ENCODE peak calls at places on chromosomes 13 and 19, in four cellular contexts. N is H1, S is K562, J is GM12878. D is an unnamed sample.

GRCh38 chr13:114082849-114083645 is 49.4 kb downstream of the RASA3 start:
- DNase-seq in J (no peak), S (no peak), N (no peak), D (no peak)

GRCh38 chr13:48505597-48506091 is 27.2 kb downstream of the RCBTB2 start:
- DNase-seq in N (no peak), J (peak; percentile 93), S (no peak), D (no peak)

GRCh38 chr19:49658139-49658517 is 7.5 kb downstream of the IRF3 start:
- DNase-seq in N (no peak), S (no peak), J (no peak), D (no peak)

GRCh38 chr13:24002206-24002815 is 105.0 kb upstream of the C1QTNF9B start:
- DNase-seq in J (no peak), N (no peak), S (no peak), D (no peak)

GRCh38 chr19:10112895-10113591 is 1.6 kb downstream of the P2RY11 start:
- DNase-seq in J (no peak), N (no peak), S (peak; percentile 60), D (peak; percentile 75)

GRCh38 chr19:989381-990081 is 5.4 kb downstream of the WDR18 start:
- DNase-seq in J (no peak), N (no peak), S (no peak), D (no peak)

GRCh38 chr13:111462221-111462764 is 141.9 kb downstream of the TEX29 start:
- DNase-seq in N (no peak), J (no peak), S (no peak), D (no peak)

GRCh38 chr13:25132021-25132420 is 36.1 kb downstream of the PABPC3 start:
- DNase-seq in N (no peak), S (no peak), J (no peak), D (no peak)

GRCh38 chr19:42048992-42049391 is 21.0 kb downstream of the GRIK5 start:
- DNase-seq in N (no peak), J (no peak), S (no peak), D (no peak)

GRCh38 chr19:23991170-23991569 is 76.5 kb downstream of the ZNF726 start:
- DNase-seq in N (no peak), S (no peak), J (no peak), D (no peak)

GRCh38 chr19:50258918-50259372 is 55.5 kb downstream of the MYH14 start:
- DNase-seq in N (peak; percentile 36), J (no peak), S (peak; percentile 67), D (peak; percentile 71)

GRCh38 chr13:29832899-29833298 is 17.5 kb downstream of the UBL3 start:
- DNase-seq in J (no peak), S (no peak), N (no peak), D (no peak)

GRCh38 chr19:6720369-6721112 is at the start of gene C3:
- DNase-seq in J (no peak), S (no peak), N (no peak), D (no peak)

GRCh38 chr13:110108348-110109139 is 198.4 kb downstream of the COL4A1 start:
- DNase-seq in N (peak; percentile 50), S (no peak), J (no peak), D (peak; percentile 91)

GRCh38 chr19:15320118-15320517 is 12.2 kb downstream of the BRD4 start:
- DNase-seq in S (no peak), J (no peak), N (no peak), D (no peak)

GRCh38 chr19:33404916-33405315 is 31.4 kb downstream of the CEBPG start:
- DNase-seq in N (no peak), J (no peak), S (no peak), D (no peak)

GRCh38 chr13:23899555-23899954 is 2.3 kb upstream of the C1QTNF9B start:
- DNase-seq in J (no peak), S (no peak), N (no peak), D (peak; percentile 36)

GRCh38 chr13:106656214-106656613 is 88.3 kb upstream of the ARGLU1 start:
- DNase-seq in N (no peak), J (no peak), S (no peak), D (no peak)

GRCh38 chr13:33016414-33017409 is at the start of gene KL:
- DNase-seq in J (no peak), S (no peak), N (no peak), D (peak; percentile 79)

GRCh38 chr19:7450243-7451223 is 38.3 kb downstream of the PEX11G start:
- DNase-seq in S (no peak), J (peak; percentile 49), N (no peak), D (no peak)

GRCh38 chr13:73422973-73423372 is 364.2 kb downstream of the KLF5 start:
- DNase-seq in S (no peak), N (no peak), J (no peak), D (no peak)

GRCh38 chr13:73429691-73430090 is 370.9 kb downstream of the KLF5 start:
- DNase-seq in N (no peak), S (no peak), J (no peak), D (no peak)

GRCh38 chr13:73428706-73429105 is 369.9 kb downstream of the KLF5 start:
- DNase-seq in J (no peak), N (no peak), S (no peak), D (no peak)

GRCh38 chr13:73433893-73434292 is 375.1 kb downstream of the KLF5 start:
- DNase-seq in N (no peak), S (no peak), J (no peak), D (no peak)

GRCh38 chr13:73428137-73428536 is 369.3 kb downstream of the KLF5 start:
- DNase-seq in S (no peak), N (no peak), J (no peak), D (no peak)
- TF ChIP-seq GABPA in S (no peak), N (no peak), J (no peak), D (no peak)

GRCh38 chr19:39209196-39209595 is 5.1 kb upstream of the SYCN start:
- DNase-seq in J (no peak), N (no peak), S (no peak), D (no peak)

GRCh38 chr19:39208175-39208795 is 4.2 kb upstream of the SYCN start:
- DNase-seq in J (no peak), S (no peak), N (no peak), D (no peak)

GRCh38 chr19:39211731-39212376 is 7.8 kb upstream of the SYCN start:
- DNase-seq in N (no peak), J (no peak), S (no peak), D (peak; percentile 13)

GRCh38 chr19:39217094-39217493 is 13.0 kb upstream of the SYCN start:
- DNase-seq in N (no peak), J (no peak), S (no peak), D (no peak)

GRCh38 chr19:39212377-39212742 is 8.3 kb upstream of the SYCN start:
- DNase-seq in J (peak; percentile 2), N (no peak), S (peak; percentile 51), D (peak; percentile 66)
- TF ChIP-seq GABPA in J (no peak), N (no peak), S (no peak), D (no peak)

GRCh38 chr13:61029064-61029463 is 386.6 kb downstream of the PCDH20 start:
- DNase-seq in S (no peak), N (no peak), J (no peak), D (peak; percentile 8)
- TF ChIP-seq GABPA in S (no peak), N (no peak), J (no peak), D (no peak)

DNA sequence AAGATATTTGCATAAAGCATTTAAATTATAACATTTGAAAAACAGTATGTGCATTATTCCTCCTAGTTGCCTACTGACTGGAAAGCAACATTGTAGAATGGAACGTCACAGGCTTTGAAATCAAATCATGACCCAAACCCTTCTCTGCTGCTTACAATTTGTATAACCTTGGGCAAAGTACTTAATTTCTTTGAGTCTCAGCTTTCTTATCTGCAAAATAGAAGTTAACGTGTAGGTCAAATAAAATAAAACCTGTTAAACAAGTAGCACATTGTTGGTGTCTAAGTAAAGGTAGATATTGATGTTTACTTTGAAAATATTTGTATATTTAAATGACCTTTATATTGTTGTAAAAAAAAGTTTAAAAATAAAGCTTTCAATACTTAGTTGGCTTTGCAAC is 9.3 kb upstream of the KLHL1 start:
- DNase-seq in J (no peak), N (no peak), S (no peak), D (no peak)
- TF ChIP-seq GABPA in J (no peak), N (no peak), S (no peak), D (no peak)

DNA sequence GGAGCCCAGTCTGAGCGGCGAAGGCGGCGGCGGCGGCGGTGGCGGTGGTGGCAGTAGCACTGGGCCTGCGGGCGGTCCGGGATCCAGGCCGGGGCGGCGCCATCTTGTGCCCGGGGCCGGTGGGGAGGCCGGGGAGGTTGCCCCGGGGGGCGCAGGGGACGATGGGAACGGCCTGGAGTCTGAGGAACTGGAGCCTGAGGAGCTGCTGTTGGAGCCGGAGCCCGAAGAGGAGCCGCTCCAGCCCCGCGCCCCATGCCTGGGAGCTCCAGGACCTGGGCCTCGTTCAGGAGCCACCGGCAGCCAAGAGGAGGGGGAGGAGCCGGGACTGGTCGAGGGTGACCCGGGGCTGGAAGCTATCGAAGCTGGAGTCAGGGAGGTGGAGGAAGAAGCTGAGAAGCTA is 11.6 kb downstream of the ZNF28 start:
- DNase-seq in N (no peak), S (no peak), J (no peak), D (peak; percentile 12)
- TF ChIP-seq GABPA in N (no peak), S (no peak), J (no peak), D (no peak)

DNA sequence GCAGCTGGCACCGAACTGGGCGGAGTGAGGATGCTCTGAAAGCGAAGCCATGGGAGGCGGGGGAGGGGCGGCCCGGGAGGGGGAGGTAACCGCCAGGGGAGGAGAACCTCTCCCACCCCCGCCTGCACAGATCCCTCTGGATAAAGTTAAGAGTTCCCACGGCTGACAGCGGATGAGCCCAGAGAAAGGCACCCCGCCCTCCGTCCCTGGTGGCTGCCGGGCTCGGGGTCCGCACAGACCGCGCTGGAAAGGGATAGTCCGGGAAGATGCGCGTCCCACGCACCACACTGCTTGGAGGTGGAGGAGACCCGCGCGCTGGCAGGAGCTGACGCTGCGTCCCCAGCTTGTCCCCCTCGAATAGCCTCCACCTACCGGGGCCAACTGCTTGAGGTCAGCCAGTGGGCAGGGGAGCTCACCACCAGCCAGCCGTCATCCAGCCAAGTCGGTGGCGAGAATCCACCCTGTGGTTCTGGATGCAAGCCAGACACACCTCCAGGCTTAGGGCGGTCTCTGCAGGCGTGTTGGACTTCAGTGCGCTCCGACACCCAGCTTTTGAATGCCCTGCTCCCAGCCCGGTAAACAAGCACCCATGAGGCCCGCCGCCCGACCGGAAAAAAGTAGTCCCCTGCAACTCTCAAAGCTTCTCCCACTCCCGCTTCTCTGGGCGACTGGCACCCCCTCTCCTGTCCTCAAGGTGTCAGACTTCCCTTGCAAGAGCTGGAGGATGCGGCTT is at the start of gene TRPC4:
- DNase-seq in J (no peak), S (peak; percentile 12), N (no peak), D (peak; percentile 33)
- TF ChIP-seq GABPA in J (no peak), S (no peak), N (no peak), D (no peak)

DNA sequence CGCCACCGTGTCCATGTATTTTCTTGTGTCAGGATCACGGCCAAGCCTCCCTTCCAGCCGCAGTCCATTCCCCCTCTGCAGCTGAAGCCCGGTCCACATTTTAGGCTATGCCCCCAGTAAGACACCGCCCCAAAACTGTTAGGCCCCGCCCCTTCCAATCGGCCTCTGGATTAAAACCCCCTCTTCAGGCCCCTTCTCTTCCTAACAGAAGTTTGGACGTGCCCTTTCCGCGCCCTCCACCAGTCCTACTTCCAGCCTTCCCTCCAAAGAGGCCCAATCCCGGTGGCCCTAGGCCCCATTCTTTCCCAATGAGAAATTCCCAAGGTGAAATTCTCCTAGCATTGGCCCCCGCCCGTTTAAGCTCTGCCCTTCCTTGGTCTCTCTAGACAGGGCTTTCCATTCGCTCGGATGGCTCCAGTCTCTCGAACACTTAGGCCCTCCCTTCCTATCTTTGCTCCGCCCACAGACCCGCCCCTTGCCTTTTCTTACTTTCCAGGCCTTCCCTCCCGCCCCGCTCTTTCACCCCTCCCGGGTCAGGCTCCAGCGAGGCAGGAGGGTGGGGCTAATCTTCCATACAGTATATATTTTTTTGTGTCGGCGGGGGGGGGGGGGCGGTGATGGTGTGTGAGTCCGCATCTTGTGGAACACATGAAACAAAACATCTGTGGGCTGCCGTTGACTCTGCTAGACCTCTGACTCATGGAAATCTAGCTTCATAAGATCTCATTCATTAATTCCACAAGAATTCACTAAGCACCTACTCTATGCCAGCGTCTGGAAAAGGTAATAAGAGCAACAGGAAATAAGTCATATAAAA is 13.6 kb downstream of the LTBP4 start:
- DNase-seq in S (peak; percentile 87), J (peak; percentile 35), N (no peak), D (peak; percentile 51)
- TF ChIP-seq GABPA in S (no peak), J (no peak), N (no peak), D (no peak)